ENCODE peak calls at places on chromosomes 12 and 14, in eight cellular contexts. C, Q, G, M, H, T, X and R are unnamed samples. For H3K36me3, the result is how much of the 10 kb centered on the place peaks cover.

GRCh38 chr12:12159988-12160387 is 89.2 kb downstream of the BCL2L14 start:
- DNase-seq in C (no peak), Q (no peak), G (no peak), M (no peak), H (no peak), T (no peak), X (peak), R (no peak)

GRCh38 chr14:55706893-55707292 is 126.9 kb downstream of the KTN1 start:
- DNase-seq in C (no peak), Q (no peak), G (no peak), M (no peak), H (no peak), T (no peak), X (peak), R (no peak)

GRCh38 chr12:125549836-125550235 is 484.6 kb downstream of the AACS start:
- DNase-seq in C (no peak), Q (no peak), G (no peak), M (no peak), H (no peak), T (no peak), X (no peak), R (no peak)

GRCh38 chr12:21710944-21711343 is 53.3 kb upstream of the LDHB start:
- DNase-seq in C (no peak), Q (no peak), G (no peak), M (no peak), H (no peak), T (no peak), X (no peak), R (no peak)

GRCh38 chr14:104112609-104113571 is 25.5 kb upstream of the KIF26A start:
- DNase-seq in C (no peak), Q (no peak), G (peak), M (peak), H (no peak), T (no peak), X (no peak), R (no peak)

GRCh38 chr14:37187294-37187693 is 10.4 kb upstream of the MIPOL1 start:
- DNase-seq in C (no peak), Q (no peak), G (no peak), M (no peak), H (no peak), T (no peak), X (no peak), R (no peak)

GRCh38 chr12:111448266-111448830 is 42.6 kb downstream of the SH2B3 start:
- DNase-seq in C (no peak), Q (no peak), G (peak), M (no peak), H (peak), T (no peak), X (no peak), R (no peak)

GRCh38 chr12:16599081-16599480 is 6.9 kb downstream of the LMO3 start:
- DNase-seq in C (no peak), Q (no peak), G (no peak), M (no peak), H (no peak), T (no peak), X (no peak), R (no peak)

GRCh38 chr14:95265106-95266094 is 54.3 kb downstream of the CLMN start:
- DNase-seq in C (peak), Q (peak), G (peak), M (no peak), H (peak), T (peak), X (peak), R (no peak)

GRCh38 chr12:118979763-118980406 is 1.5 kb upstream of the SRRM4 start:
- DNase-seq in C (no peak), Q (peak), G (peak), M (no peak), H (no peak), T (peak), X (peak), R (no peak)

GRCh38 chr14:49853572-49854375 is 1.2 kb upstream of the NEMF start:
- DNase-seq in C (no peak), Q (peak), G (peak), M (peak), H (peak), T (peak), X (peak), R (no peak)

GRCh38 chr12:61282790-61283575 is 977.2 kb upstream of the USP15 start:
- DNase-seq in C (no peak), Q (no peak), G (no peak), M (no peak), H (no peak), T (no peak), X (no peak), R (no peak)

GRCh38 chr14:24368562-24369252 is 723 bp downstream of the NFATC4 start:
- DNase-seq in C (no peak), Q (no peak), G (no peak), M (peak), H (peak), T (no peak), X (peak), R (peak)

DNA sequence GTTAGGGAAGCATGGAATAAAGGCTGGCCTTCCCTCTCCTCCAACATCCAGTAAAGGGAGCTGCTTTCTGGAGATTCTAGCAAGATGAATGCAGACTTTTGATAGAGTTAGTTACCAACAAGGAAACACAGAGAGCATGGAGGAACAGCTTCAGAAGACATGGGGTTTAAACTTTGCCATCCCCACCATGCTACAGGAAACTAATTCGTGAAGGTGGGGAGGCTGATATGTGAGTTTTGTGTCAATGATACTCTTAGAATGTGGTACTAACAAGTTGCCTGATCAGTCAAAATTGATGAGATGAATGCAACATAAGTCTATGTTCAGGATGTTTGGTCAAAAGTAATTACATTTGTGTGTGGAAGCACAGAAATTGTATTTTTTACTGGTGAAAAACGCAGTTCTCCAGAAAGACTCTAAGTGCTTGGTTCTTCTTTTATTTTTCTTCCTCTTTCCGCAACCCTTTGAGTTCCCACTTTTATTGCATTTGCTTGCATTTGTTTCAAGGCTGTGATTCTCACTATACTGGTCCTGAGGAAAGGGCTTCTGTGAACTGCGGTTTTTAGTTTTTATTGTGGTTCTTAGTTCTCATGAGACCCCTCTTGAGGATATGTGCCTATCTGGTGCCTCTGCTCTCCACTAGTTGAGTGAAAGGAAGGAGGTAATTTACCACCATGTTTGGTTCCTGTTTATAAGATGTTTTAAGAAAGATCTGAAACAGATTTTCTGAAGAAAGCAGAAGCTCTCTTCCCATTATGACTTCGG is at the start of gene CLEC4A:
- DNase-seq in C (no peak), Q (no peak), G (no peak), M (no peak), H (no peak), T (no peak), X (no peak), R (no peak)
- TF ChIP-seq POLR2A in C (no peak), Q (no peak), G (no peak), M (no peak), H (no peak), T (no peak), X (no peak), R (no peak)

GRCh38 chr12:103766028-103766427 is 75.0 kb downstream of the NT5DC3 start:
- DNase-seq in C (no peak), Q (no peak), G (no peak), M (no peak), H (no peak), T (no peak), X (no peak), R (no peak)

GRCh38 chr12:103771466-103771865 is 69.6 kb downstream of the NT5DC3 start:
- DNase-seq in C (no peak), Q (no peak), G (peak), M (no peak), H (no peak), T (peak), X (peak), R (no peak)

GRCh38 chr12:103772367-103773108 is 68.5 kb downstream of the NT5DC3 start:
- DNase-seq in C (no peak), Q (no peak), G (no peak), M (no peak), H (no peak), T (no peak), X (no peak), R (no peak)

GRCh38 chr12:103768467-103769123 is 72.4 kb downstream of the NT5DC3 start:
- DNase-seq in C (no peak), Q (no peak), G (no peak), M (no peak), H (no peak), T (no peak), X (no peak), R (no peak)

GRCh38 chr12:103769240-103769945 is 71.6 kb downstream of the NT5DC3 start:
- DNase-seq in C (no peak), Q (no peak), G (no peak), M (no peak), H (no peak), T (no peak), X (no peak), R (no peak)
- H3K36me3 ChIP-seq in C (under half), Q (under half), G (under half), M (under half), H (under half), T (under half), X (under half), R (under half)

GRCh38 chr14:92603309-92604257 is 90.0 kb downstream of the RIN3 start:
- DNase-seq in C (no peak), Q (no peak), G (no peak), M (no peak), H (no peak), T (no peak), X (peak), R (no peak)
- TF ChIP-seq CTCF in C (peak), Q (no peak), G (no peak), M (peak), H (no peak), T (no peak), X (peak), R (no peak)

GRCh38 chr12:26830358-26830757 is 2.6 kb downstream of the ITPR2 start:
- DNase-seq in C (no peak), Q (no peak), G (no peak), M (no peak), H (no peak), T (no peak), X (no peak), R (no peak)

GRCh38 chr12:26833692-26834168 is 736 bp upstream of the ITPR2 start:
- DNase-seq in C (no peak), Q (no peak), G (peak), M (peak), H (peak), T (no peak), X (peak), R (no peak)

GRCh38 chr12:26831959-26832816 is 806 bp downstream of the ITPR2 start:
- DNase-seq in C (no peak), Q (peak), G (peak), M (peak), H (peak), T (peak), X (peak), R (peak)

GRCh38 chr12:26830783-26831601 is 2.0 kb downstream of the ITPR2 start:
- DNase-seq in C (no peak), Q (no peak), G (no peak), M (no peak), H (no peak), T (no peak), X (no peak), R (no peak)

DNA sequence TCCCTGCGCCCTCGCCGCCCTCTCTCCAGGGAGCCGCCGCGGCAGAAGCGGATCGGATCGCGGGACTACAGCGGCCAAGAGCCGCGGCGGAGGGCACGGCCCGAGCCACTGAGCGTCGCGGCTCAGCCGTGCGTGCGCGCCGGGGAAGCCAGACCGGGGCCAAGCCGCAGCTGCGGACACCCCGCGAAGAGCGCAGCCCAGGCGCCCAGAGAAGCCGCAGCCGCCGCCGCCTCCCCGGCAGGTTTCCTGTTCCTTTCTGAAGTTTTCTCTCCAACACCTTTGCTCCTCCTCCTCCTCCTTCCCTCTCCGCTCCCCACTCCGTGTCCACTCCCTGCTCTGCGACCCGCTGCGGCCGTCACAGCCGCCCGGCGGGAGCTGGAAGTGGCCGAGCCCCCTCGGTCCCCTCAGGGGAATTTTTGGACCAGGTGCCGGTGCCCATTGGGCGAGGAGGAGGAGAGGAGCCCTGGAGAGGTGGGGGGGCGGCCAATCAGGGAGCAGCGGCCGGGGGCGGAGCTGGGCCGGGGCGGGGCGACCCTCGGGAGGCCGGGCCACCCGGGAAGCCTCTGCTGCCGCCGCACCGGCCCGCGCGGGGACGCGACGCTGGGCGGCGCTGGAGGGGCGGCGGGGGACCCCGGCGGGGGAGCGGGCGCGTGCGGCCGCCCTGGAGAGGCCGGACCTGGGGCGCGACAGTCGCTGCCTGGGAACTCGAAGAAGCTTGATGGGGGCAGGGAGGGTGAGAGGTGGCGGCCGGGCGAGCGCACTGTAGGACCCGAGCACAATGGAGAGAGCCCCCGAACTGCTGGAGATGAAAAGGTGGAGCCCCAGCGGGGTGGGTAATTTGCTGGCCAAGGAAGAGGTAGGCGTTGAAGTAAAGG is at the start of gene ITPR2:
- DNase-seq in C (peak), Q (peak), G (peak), M (peak), H (peak), T (peak), X (peak), R (peak)
- TF ChIP-seq POLR2A in C (peak), Q (peak), G (no peak), M (peak), H (peak), T (peak), X (peak), R (peak)

DNA sequence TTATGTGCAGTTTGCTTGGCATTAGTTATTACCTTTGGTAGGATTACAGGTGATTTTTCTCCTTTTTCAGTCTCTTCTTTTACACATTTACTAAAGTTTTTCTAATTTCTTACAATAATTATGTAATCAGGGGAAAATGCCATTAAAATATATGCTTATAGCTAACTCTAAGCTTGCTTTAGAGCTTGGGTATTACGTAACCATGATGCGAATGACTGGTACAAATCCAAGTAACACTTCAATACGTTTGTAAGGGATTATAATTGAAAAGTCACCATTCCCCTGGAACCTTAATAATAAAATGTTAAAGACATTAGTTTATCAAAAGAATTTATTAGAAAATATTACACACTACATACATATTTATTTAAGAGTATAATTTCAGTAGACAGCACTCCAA is 71.6 kb downstream of the SCAF11 start:
- DNase-seq in C (no peak), Q (no peak), G (no peak), M (no peak), H (no peak), T (no peak), X (no peak), R (no peak)
- H3K36me3 ChIP-seq in C (under half), Q (under half), G (half or more), M (under half), H (under half), T (under half), X (under half), R (under half)

DNA sequence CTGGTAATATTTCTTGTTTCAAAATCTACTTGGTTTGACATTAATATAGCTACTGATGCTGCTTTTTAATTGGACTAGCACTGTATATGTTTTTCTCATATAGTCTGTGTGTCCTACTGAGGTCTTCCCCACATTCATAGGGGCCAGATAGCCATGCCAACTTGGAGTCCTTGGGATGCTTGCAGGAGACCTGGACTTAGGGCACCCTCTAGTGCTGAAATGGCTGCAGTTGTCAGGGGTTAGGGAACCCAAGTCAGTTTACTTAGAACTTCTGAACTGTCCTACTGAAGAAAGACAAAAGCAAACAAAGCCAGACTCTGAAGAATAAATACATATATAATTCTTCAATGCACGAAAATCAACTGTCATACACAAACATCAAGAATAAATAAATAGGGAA is 279.9 kb upstream of the SYT1 start:
- DNase-seq in C (no peak), Q (peak), G (no peak), M (no peak), H (no peak), T (peak), X (peak), R (no peak)
- TF ChIP-seq CTCF in C (peak), Q (peak), G (no peak), M (no peak), H (peak), T (peak), X (peak), R (no peak)